ENCODE peak calls at places on chromosomes 13 and 19, in four cellular contexts. One of them, this sample, is unnamed.

GRCh38 chr19:5156231-5156986 is 184.2 kb downstream of the PTPRS start:
- DNase-seq in WTC11: no peak
- DNase-seq in GM12878: no peak
- DNase-seq in HepG2: no peak
- DNase-seq in this sample: no peak

GRCh38 chr13:74191036-74191809 is 57.0 kb upstream of the KLF12 start:
- DNase-seq in WTC11: no peak
- DNase-seq in HepG2: no peak
- DNase-seq in GM12878: no peak
- DNase-seq in this sample: no peak

GRCh38 chr13:111267784-111268183 is 52.7 kb upstream of the TEX29 start:
- DNase-seq in GM12878: no peak
- DNase-seq in HepG2: no peak
- DNase-seq in WTC11: no peak
- DNase-seq in this sample: no peak

GRCh38 chr19:2888739-2889224 is 11.9 kb upstream of the ZNF57 start:
- DNase-seq in WTC11: peak
- DNase-seq in HepG2: no peak
- DNase-seq in GM12878: no peak
- DNase-seq in this sample: no peak

GRCh38 chr13:112683581-112683980 is 6.3 kb upstream of the ATP11A start:
- DNase-seq in HepG2: no peak
- DNase-seq in WTC11: no peak
- DNase-seq in GM12878: no peak
- DNase-seq in this sample: no peak

GRCh38 chr13:42814868-42815267 is 33.5 kb downstream of the FAM216B start:
- DNase-seq in GM12878: no peak
- DNase-seq in WTC11: no peak
- DNase-seq in HepG2: no peak
- DNase-seq in this sample: no peak

GRCh38 chr19:31139871-31140505 is 209.2 kb downstream of the TSHZ3 start:
- DNase-seq in HepG2: no peak
- DNase-seq in GM12878: no peak
- DNase-seq in WTC11: no peak
- DNase-seq in this sample: no peak

GRCh38 chr19:42401365-42402303 is 11.5 kb upstream of the CNFN start:
- DNase-seq in WTC11: peak
- DNase-seq in HepG2: peak
- DNase-seq in GM12878: no peak
- DNase-seq in this sample: peak

GRCh38 chr19:3852614-3853254 is 16.1 kb downstream of the ZFR2 start:
- DNase-seq in WTC11: peak
- DNase-seq in HepG2: peak
- DNase-seq in GM12878: no peak
- DNase-seq in this sample: no peak

GRCh38 chr19:51034704-51035103 is at the start of gene KLK12:
- DNase-seq in WTC11: no peak
- DNase-seq in GM12878: no peak
- DNase-seq in HepG2: no peak
- DNase-seq in this sample: no peak

GRCh38 chr19:2246801-2247361 is 2.2 kb upstream of the AMH start:
- DNase-seq in GM12878: no peak
- DNase-seq in WTC11: no peak
- DNase-seq in HepG2: no peak
- DNase-seq in this sample: no peak

GRCh38 chr19:13094771-13095392 is 7.8 kb downstream of the LYL1 start:
- DNase-seq in GM12878: no peak
- DNase-seq in HepG2: no peak
- DNase-seq in WTC11: peak
- DNase-seq in this sample: peak

GRCh38 chr13:33194820-33195692 is 90.5 kb downstream of the STARD13 start:
- DNase-seq in GM12878: peak
- DNase-seq in HepG2: peak
- DNase-seq in WTC11: no peak
- DNase-seq in this sample: no peak

GRCh38 chr19:40704491-40705361 is 12.0 kb downstream of the COQ8B start:
- DNase-seq in WTC11: no peak
- DNase-seq in GM12878: no peak
- DNase-seq in HepG2: no peak
- DNase-seq in this sample: no peak

GRCh38 chr19:6761053-6761676 is 6.1 kb downstream of the SH2D3A start:
- DNase-seq in WTC11: no peak
- DNase-seq in HepG2: peak
- DNase-seq in GM12878: no peak
- DNase-seq in this sample: peak

GRCh38 chr19:5343848-5344247 is 3.2 kb upstream of the PTPRS start:
- DNase-seq in WTC11: no peak
- DNase-seq in HepG2: peak
- DNase-seq in GM12878: no peak
- DNase-seq in this sample: no peak

GRCh38 chr13:109938255-109938936 is 152.0 kb upstream of the IRS2 start:
- DNase-seq in HepG2: no peak
- DNase-seq in GM12878: no peak
- DNase-seq in WTC11: no peak
- DNase-seq in this sample: no peak

GRCh38 chr13:49407936-49408335 is 35.9 kb downstream of the CAB39L start:
- DNase-seq in WTC11: no peak
- DNase-seq in GM12878: no peak
- DNase-seq in HepG2: no peak
- DNase-seq in this sample: no peak

GRCh38 chr19:30273184-30273583 is 99.0 kb upstream of the ZNF536 start:
- DNase-seq in GM12878: no peak
- DNase-seq in WTC11: no peak
- DNase-seq in HepG2: no peak
- DNase-seq in this sample: no peak

GRCh38 chr19:17739121-17739875 is 12.0 kb upstream of the FCHO1 start:
- DNase-seq in GM12878: peak
- DNase-seq in HepG2: no peak
- DNase-seq in WTC11: no peak
- DNase-seq in this sample: peak

DNA sequence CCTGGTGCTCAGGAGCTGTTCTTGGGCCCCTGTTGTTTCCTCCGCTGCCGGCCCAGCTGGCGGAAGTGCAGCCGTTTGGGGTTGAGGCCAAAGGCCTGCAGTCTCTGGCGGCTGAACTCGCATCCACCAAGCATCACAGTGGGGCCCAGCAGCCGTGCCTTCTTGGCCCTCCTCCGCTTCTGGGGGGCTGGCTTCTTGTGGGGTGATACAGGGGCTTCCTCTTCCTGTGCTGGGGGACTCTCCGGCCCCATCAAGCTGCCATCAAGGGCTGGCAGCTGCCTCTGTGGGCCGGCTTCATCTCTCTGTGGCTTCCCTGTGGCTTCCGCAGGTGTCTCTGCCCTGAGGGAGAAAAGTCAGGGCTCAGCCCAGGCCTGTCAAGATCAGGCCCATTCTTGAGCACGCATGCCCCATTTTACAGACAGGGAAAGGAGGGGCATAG is 10.3 kb downstream of the ATG4D start:
- DNase-seq in HepG2: no peak
- DNase-seq in GM12878: peak
- DNase-seq in WTC11: no peak
- DNase-seq in this sample: no peak
- TF ChIP-seq NR2C2 in HepG2: no peak
- TF ChIP-seq NR2C2 in GM12878: no peak
- TF ChIP-seq NR2C2 in WTC11: no peak
- TF ChIP-seq NR2C2 in this sample: no peak

GRCh38 chr13:76707360-76707759 is 178.8 kb downstream of the KCTD12 start:
- DNase-seq in HepG2: no peak
- DNase-seq in GM12878: no peak
- DNase-seq in WTC11: no peak
- DNase-seq in this sample: no peak

GRCh38 chr13:76709851-76710250 is 176.4 kb downstream of the KCTD12 start:
- DNase-seq in HepG2: no peak
- DNase-seq in GM12878: no peak
- DNase-seq in WTC11: no peak
- DNase-seq in this sample: no peak

GRCh38 chr13:76711515-76712182 is 174.6 kb downstream of the KCTD12 start:
- DNase-seq in HepG2: no peak
- DNase-seq in WTC11: no peak
- DNase-seq in GM12878: no peak
- DNase-seq in this sample: no peak

GRCh38 chr13:76703621-76704020 is 182.6 kb downstream of the KCTD12 start:
- DNase-seq in GM12878: no peak
- DNase-seq in WTC11: no peak
- DNase-seq in HepG2: no peak
- DNase-seq in this sample: no peak

GRCh38 chr13:76708138-76708537 is 178.1 kb downstream of the KCTD12 start:
- DNase-seq in HepG2: no peak
- DNase-seq in GM12878: no peak
- DNase-seq in WTC11: no peak
- DNase-seq in this sample: no peak
- TF ChIP-seq NR2C2 in HepG2: no peak
- TF ChIP-seq NR2C2 in GM12878: no peak
- TF ChIP-seq NR2C2 in WTC11: no peak
- TF ChIP-seq NR2C2 in this sample: no peak

DNA sequence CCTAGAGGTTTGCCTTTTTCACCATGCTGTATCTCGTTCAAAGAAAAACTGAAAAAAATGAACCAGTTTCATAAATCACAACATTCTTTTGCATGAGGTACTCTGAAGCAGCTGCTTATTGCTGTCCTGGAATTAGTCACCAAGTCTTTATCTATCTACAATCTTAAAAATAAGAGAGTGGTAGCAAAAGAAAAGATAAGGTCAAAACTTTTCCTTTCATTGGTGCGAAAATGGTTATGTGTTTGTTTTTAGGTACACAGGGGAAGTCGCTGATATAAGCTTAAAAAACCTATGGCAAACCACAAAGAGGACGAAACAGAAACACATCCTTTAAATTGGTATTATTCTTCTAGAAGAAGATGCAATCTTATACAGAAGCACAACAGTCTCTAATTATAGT is 20.7 kb downstream of the OBI1 start:
- DNase-seq in HepG2: no peak
- DNase-seq in WTC11: no peak
- DNase-seq in GM12878: no peak
- DNase-seq in this sample: no peak
- TF ChIP-seq NR2C2 in HepG2: no peak
- TF ChIP-seq NR2C2 in WTC11: no peak
- TF ChIP-seq NR2C2 in GM12878: no peak
- TF ChIP-seq NR2C2 in this sample: no peak

GRCh38 chr13:24036115-24036514 is 124.4 kb upstream of the SPATA13 start:
- DNase-seq in GM12878: no peak
- DNase-seq in WTC11: no peak
- DNase-seq in HepG2: no peak
- DNase-seq in this sample: no peak

GRCh38 chr13:24035411-24035810 is 125.1 kb upstream of the SPATA13 start:
- DNase-seq in HepG2: no peak
- DNase-seq in GM12878: no peak
- DNase-seq in WTC11: no peak
- DNase-seq in this sample: no peak

GRCh38 chr13:24033527-24034302 is 126.8 kb upstream of the SPATA13 start:
- DNase-seq in GM12878: no peak
- DNase-seq in WTC11: no peak
- DNase-seq in HepG2: no peak
- DNase-seq in this sample: no peak

GRCh38 chr13:24032252-24032651 is 128.3 kb upstream of the SPATA13 start:
- DNase-seq in HepG2: no peak
- DNase-seq in GM12878: no peak
- DNase-seq in WTC11: no peak
- DNase-seq in this sample: no peak

DNA sequence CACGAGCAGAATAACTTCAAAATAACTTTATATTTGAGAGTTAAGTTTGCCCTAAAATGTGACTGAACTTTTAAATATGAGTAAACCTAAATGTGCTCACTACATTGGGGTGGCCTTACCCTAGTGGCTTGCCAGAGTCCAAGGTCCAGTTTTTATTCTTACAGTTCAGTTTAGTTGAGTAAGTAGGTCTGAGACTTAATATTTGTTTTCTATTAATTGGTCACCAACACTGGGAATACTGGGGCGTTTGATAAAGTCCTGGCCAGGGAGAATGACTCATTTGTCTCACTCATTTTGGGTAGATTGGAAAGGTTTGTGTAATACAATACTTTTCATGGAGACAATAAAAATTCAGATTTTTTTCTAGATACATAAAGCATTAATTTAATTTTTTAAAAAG is 127.8 kb upstream of the SPATA13 start:
- DNase-seq in WTC11: no peak
- DNase-seq in HepG2: peak
- DNase-seq in GM12878: no peak
- DNase-seq in this sample: no peak
- TF ChIP-seq NR2C2 in WTC11: no peak
- TF ChIP-seq NR2C2 in HepG2: no peak
- TF ChIP-seq NR2C2 in GM12878: no peak
- TF ChIP-seq NR2C2 in this sample: no peak

DNA sequence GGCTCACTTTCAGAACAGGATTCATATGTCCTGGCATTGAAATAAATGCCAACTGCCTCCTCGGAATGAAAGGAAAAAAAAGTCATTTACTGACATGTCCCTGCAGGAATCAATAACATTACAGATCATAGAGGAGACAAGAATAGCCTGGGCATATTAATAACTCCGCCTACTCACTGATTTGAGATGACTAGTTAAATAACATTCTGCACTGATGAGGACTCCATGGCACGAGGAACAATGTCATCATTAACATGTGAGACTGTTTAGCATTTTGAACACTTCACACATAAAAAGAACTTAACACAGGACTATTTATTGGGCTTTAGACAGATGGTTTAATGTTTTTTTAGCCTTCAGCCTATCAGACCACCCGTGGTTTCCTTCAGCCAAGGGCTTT is 170.1 kb downstream of the OLFM4 start:
- DNase-seq in WTC11: no peak
- DNase-seq in GM12878: no peak
- DNase-seq in HepG2: no peak
- DNase-seq in this sample: no peak
- TF ChIP-seq NR2C2 in WTC11: no peak
- TF ChIP-seq NR2C2 in GM12878: no peak
- TF ChIP-seq NR2C2 in HepG2: no peak
- TF ChIP-seq NR2C2 in this sample: no peak

DNA sequence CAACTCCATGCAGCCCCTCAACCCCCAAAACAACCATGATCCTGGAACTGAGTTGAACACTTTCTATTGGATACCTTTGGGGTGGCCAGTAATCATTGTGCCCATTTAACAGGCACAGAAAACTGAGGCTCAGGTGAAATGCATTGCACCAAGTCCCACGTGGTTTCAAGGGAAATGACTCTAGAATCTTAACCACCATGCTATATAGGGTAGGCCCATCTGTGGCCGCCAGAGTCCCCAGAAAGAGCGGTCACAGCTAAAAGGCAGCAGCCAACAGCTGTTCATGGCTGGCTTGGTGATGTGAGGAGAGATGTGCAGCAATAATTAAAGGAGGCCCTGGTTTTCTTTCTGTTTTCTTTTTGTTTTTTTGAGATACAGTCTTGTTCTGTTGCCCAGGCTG is 2.6 kb downstream of the CNN1 start:
- DNase-seq in WTC11: no peak
- DNase-seq in HepG2: no peak
- DNase-seq in GM12878: no peak
- DNase-seq in this sample: no peak
- TF ChIP-seq NR2C2 in WTC11: no peak
- TF ChIP-seq NR2C2 in HepG2: no peak
- TF ChIP-seq NR2C2 in GM12878: no peak
- TF ChIP-seq NR2C2 in this sample: no peak